ENCODE peak calls at places on chromosomes 12 and 14, in seven cellular contexts. F is fibroblast of pulmonary artery; U is SJSA1; D is dorsolateral prefrontal cortex; W is HTR-8/SVneo; M is effector memory CD4-positive, alpha-beta T cell; R is activated CD4-positive, alpha-beta memory T cell treated with anti-CD3 and anti-CD28 coated beads for 36 hours. X is an unnamed sample.

GRCh38 chr12:80422549-80422948 is 21.5 kb upstream of the PTPRQ start:
- DNase-seq in F (peak; percentile 72), U (no peak), D (no peak), W (no peak), M (no peak), R (no peak), X (no peak)

GRCh38 chr12:70355972-70356371 is 10.1 kb upstream of the KCNMB4 start:
- DNase-seq in F (no peak), U (no peak), D (no peak), W (no peak), M (no peak), R (no peak), X (no peak)

GRCh38 chr14:39890026-39890425 is 457.8 kb upstream of the FBXO33 start:
- DNase-seq in F (no peak), U (no peak), D (no peak), W (no peak), M (no peak), R (no peak), X (no peak)

GRCh38 chr12:30201301-30202160 is 417.8 kb upstream of the TMTC1 start:
- DNase-seq in F (peak; percentile 22), U (no peak), D (no peak), W (no peak), M (no peak), R (no peak), X (no peak)

GRCh38 chr12:24875014-24875413 is 73.9 kb downstream of the BCAT1 start:
- DNase-seq in F (no peak), U (no peak), D (no peak), W (no peak), M (no peak), R (no peak), X (no peak)

GRCh38 chr14:74840603-74841030 is 35.3 kb downstream of the PROX2 start:
- DNase-seq in F (no peak), U (no peak), D (no peak), W (no peak), M (no peak), R (peak; percentile 20), X (no peak)

GRCh38 chr14:44945264-44945663 is 16.5 kb downstream of the KLHL28 start:
- DNase-seq in F (peak; percentile 44), U (no peak), D (no peak), W (no peak), M (no peak), R (no peak), X (no peak)

GRCh38 chr14:34122650-34123049 is 171.8 kb upstream of the EGLN3 start:
- DNase-seq in F (no peak), U (no peak), D (no peak), W (no peak), M (no peak), R (no peak), X (no peak)

GRCh38 chr12:42589465-42590323 is at the start of gene PRICKLE1:
- DNase-seq in F (peak; percentile 58), U (peak; percentile 42), D (no peak), W (peak; percentile 46), M (no peak), R (peak; percentile 34), X (no peak)

GRCh38 chr12:130013771-130014484 is 110.1 kb upstream of the TMEM132D start:
- DNase-seq in F (peak; percentile 13), U (no peak), D (peak; percentile 84), W (no peak), M (no peak), R (peak; percentile 59), X (no peak)

GRCh38 chr14:78412475-78412874 is 242.3 kb downstream of the NRXN3 start:
- DNase-seq in F (no peak), U (no peak), D (no peak), W (no peak), M (no peak), R (no peak), X (no peak)

GRCh38 chr14:100680439-100681051 is 46.1 kb upstream of the DLK1 start:
- DNase-seq in F (no peak), U (peak; percentile 84), D (no peak), W (no peak), M (no peak), R (no peak), X (no peak)

GRCh38 chr14:79708991-79709390 is 502.3 kb downstream of the DIO2 start:
- DNase-seq in F (no peak), U (peak; percentile 40), D (no peak), W (peak; percentile 24), M (no peak), R (no peak), X (no peak)

GRCh38 chr12:3480744-3481143 is 10.3 kb upstream of the PRMT8 start:
- DNase-seq in F (no peak), U (no peak), D (no peak), W (no peak), M (no peak), R (no peak), X (no peak)

GRCh38 chr14:60722163-60722835 is 1.9 kb downstream of the SIX4 start:
- DNase-seq in F (peak; percentile 44), U (peak; percentile 49), D (no peak), W (peak; percentile 95), M (no peak), R (peak; percentile 18), X (no peak)

GRCh38 chr12:60052483-60052882 is 456.7 kb downstream of the SLC16A7 start:
- DNase-seq in F (peak; percentile 7), U (no peak), D (no peak), W (no peak), M (no peak), R (no peak), X (no peak)

GRCh38 chr12:15726029-15726756 is 63.0 kb downstream of the EPS8 start:
- DNase-seq in F (peak; percentile 29), U (no peak), D (no peak), W (no peak), M (no peak), R (no peak), X (no peak)

GRCh38 chr14:49512147-49512551 is 74.0 kb downstream of the RPS29 start:
- DNase-seq in F (peak; percentile 71), U (peak; percentile 72), D (no peak), W (peak; percentile 51), M (no peak), R (no peak), X (no peak)

GRCh38 chr14:57512221-57512620 is 18.6 kb upstream of the CCDC198 start:
- DNase-seq in F (no peak), U (no peak), D (no peak), W (no peak), M (no peak), R (no peak), X (no peak)

GRCh38 chr14:47843236-47843635 is 167.8 kb upstream of the MDGA2 start:
- DNase-seq in F (no peak), U (no peak), D (no peak), W (no peak), M (no peak), R (no peak), X (no peak)

GRCh38 chr12:24109381-24110039 is 160.0 kb upstream of the SOX5 start:
- DNase-seq in F (peak; percentile 38), U (no peak), D (no peak), W (no peak), M (no peak), R (no peak), X (no peak)

GRCh38 chr14:34023824-34024767 is 73.2 kb upstream of the EGLN3 start:
- DNase-seq in F (no peak), U (no peak), D (no peak), W (no peak), M (no peak), R (no peak), X (no peak)

GRCh38 chr14:68397371-68397779 is 395.5 kb downstream of the ZFP36L1 start:
- DNase-seq in F (no peak), U (no peak), D (peak; percentile 47), W (no peak), M (no peak), R (no peak), X (no peak)

GRCh38 chr14:43308411-43308810 is 1198.7 kb downstream of the FSCB start:
- DNase-seq in F (no peak), U (no peak), D (no peak), W (no peak), M (no peak), R (no peak), X (no peak)

GRCh38 chr12:16325426-16325825 is 22.0 kb upstream of the MGST1 start:
- DNase-seq in F (no peak), U (no peak), D (no peak), W (no peak), M (no peak), R (no peak), X (no peak)

GRCh38 chr12:132359551-132359950 is 30.2 kb upstream of the GALNT9 start:
- DNase-seq in F (no peak), U (no peak), D (peak; percentile 38), W (no peak), M (no peak), R (no peak), X (no peak)

GRCh38 chr12:47377414-47378221 is 297.9 kb upstream of the AMIGO2 start:
- DNase-seq in F (peak; percentile 100), U (peak; percentile 90), D (peak; percentile 49), W (peak; percentile 84), M (no peak), R (no peak), X (no peak)